ENCODE peak calls at places on chromosomes 5 and 9, in six cellular contexts. One of them, this sample, is unnamed.

GRCh38 chr9:88589656-88590055 is 54.7 kb downstream of the NXNL2 start:
- DNase-seq in H9: no peak
- DNase-seq in psoas muscle: no peak
- DNase-seq in cardiac muscle cell: no peak
- DNase-seq in right atrium auricular region: no peak
- DNase-seq in coronary artery: no peak
- DNase-seq in this sample: no peak

GRCh38 chr5:44942524-44943001 is 133.8 kb downstream of the MRPS30 start:
- DNase-seq in H9: peak; percentile 29
- DNase-seq in psoas muscle: no peak
- DNase-seq in cardiac muscle cell: no peak
- DNase-seq in right atrium auricular region: no peak
- DNase-seq in coronary artery: no peak
- DNase-seq in this sample: no peak

GRCh38 chr5:146520731-146521130 is 4.7 kb upstream of the GPR151 start:
- DNase-seq in H9: no peak
- DNase-seq in psoas muscle: no peak
- DNase-seq in cardiac muscle cell: no peak
- DNase-seq in right atrium auricular region: no peak
- DNase-seq in coronary artery: no peak
- DNase-seq in this sample: no peak

GRCh38 chr9:22452415-22453010 is 5.9 kb downstream of the DMRTA1 start:
- DNase-seq in H9: no peak
- DNase-seq in psoas muscle: peak; percentile 19
- DNase-seq in cardiac muscle cell: peak; percentile 55
- DNase-seq in right atrium auricular region: peak; percentile 76
- DNase-seq in coronary artery: no peak
- DNase-seq in this sample: no peak

GRCh38 chr5:180976518-180976917 is 12.1 kb upstream of the BTNL3 start:
- DNase-seq in H9: no peak
- DNase-seq in psoas muscle: no peak
- DNase-seq in cardiac muscle cell: no peak
- DNase-seq in right atrium auricular region: no peak
- DNase-seq in coronary artery: no peak
- DNase-seq in this sample: no peak

GRCh38 chr9:124831642-124832364 is 21.5 kb upstream of the WDR38 start:
- DNase-seq in H9: no peak
- DNase-seq in psoas muscle: peak; percentile 70
- DNase-seq in cardiac muscle cell: no peak
- DNase-seq in right atrium auricular region: peak; percentile 81
- DNase-seq in coronary artery: no peak
- DNase-seq in this sample: no peak

GRCh38 chr9:133976888-133977287 is 15.2 kb downstream of the VAV2 start:
- DNase-seq in H9: no peak
- DNase-seq in psoas muscle: no peak
- DNase-seq in cardiac muscle cell: no peak
- DNase-seq in right atrium auricular region: no peak
- DNase-seq in coronary artery: no peak
- DNase-seq in this sample: no peak

GRCh38 chr5:139482050-139482889 is at the start of gene STING1:
- DNase-seq in H9: no peak
- DNase-seq in psoas muscle: peak; percentile 83
- DNase-seq in cardiac muscle cell: peak; percentile 48
- DNase-seq in right atrium auricular region: peak; percentile 93
- DNase-seq in coronary artery: peak; percentile 90
- DNase-seq in this sample: no peak

GRCh38 chr5:67310169-67310568 is 113.6 kb upstream of the CD180 start:
- DNase-seq in H9: no peak
- DNase-seq in psoas muscle: no peak
- DNase-seq in cardiac muscle cell: no peak
- DNase-seq in right atrium auricular region: no peak
- DNase-seq in coronary artery: no peak
- DNase-seq in this sample: no peak

GRCh38 chr5:134422791-134423365 is 11.2 kb upstream of the CDKN2AIPNL start:
- DNase-seq in H9: no peak
- DNase-seq in psoas muscle: no peak
- DNase-seq in cardiac muscle cell: no peak
- DNase-seq in right atrium auricular region: no peak
- DNase-seq in coronary artery: no peak
- DNase-seq in this sample: no peak

GRCh38 chr9:134189167-134189474 is 24.8 kb upstream of the RNU6ATAC start:
- DNase-seq in H9: no peak
- DNase-seq in psoas muscle: peak; percentile 10
- DNase-seq in cardiac muscle cell: no peak
- DNase-seq in right atrium auricular region: no peak
- DNase-seq in coronary artery: no peak
- DNase-seq in this sample: no peak

GRCh38 chr5:103327893-103328292 is 69.3 kb downstream of the MACIR start:
- DNase-seq in H9: no peak
- DNase-seq in psoas muscle: no peak
- DNase-seq in cardiac muscle cell: no peak
- DNase-seq in right atrium auricular region: no peak
- DNase-seq in coronary artery: no peak
- DNase-seq in this sample: no peak

GRCh38 chr9:38761334-38761733 is 41.4 kb upstream of the FAM240B start:
- DNase-seq in H9: peak; percentile 54
- DNase-seq in psoas muscle: no peak
- DNase-seq in cardiac muscle cell: no peak
- DNase-seq in right atrium auricular region: no peak
- DNase-seq in coronary artery: no peak
- DNase-seq in this sample: no peak

GRCh38 chr9:12817702-12818101 is 42.9 kb downstream of the LURAP1L start:
- DNase-seq in H9: no peak
- DNase-seq in psoas muscle: no peak
- DNase-seq in cardiac muscle cell: no peak
- DNase-seq in right atrium auricular region: no peak
- DNase-seq in coronary artery: no peak
- DNase-seq in this sample: no peak

GRCh38 chr5:149221326-149221725 is 50.3 kb upstream of the AFAP1L1 start:
- DNase-seq in H9: no peak
- DNase-seq in psoas muscle: no peak
- DNase-seq in cardiac muscle cell: no peak
- DNase-seq in right atrium auricular region: no peak
- DNase-seq in coronary artery: no peak
- DNase-seq in this sample: no peak

GRCh38 chr5:120394259-120394658 is 69.8 kb upstream of the PRR16 start:
- DNase-seq in H9: no peak
- DNase-seq in psoas muscle: no peak
- DNase-seq in cardiac muscle cell: no peak
- DNase-seq in right atrium auricular region: no peak
- DNase-seq in coronary artery: no peak
- DNase-seq in this sample: no peak
- TF ChIP-seq CTCF in H9: peak; percentile 56
- TF ChIP-seq CTCF in psoas muscle: no peak
- TF ChIP-seq CTCF in cardiac muscle cell: peak; percentile 11
- TF ChIP-seq CTCF in right atrium auricular region: no peak
- TF ChIP-seq CTCF in coronary artery: no peak
- TF ChIP-seq CTCF in this sample: peak; percentile 34

DNA sequence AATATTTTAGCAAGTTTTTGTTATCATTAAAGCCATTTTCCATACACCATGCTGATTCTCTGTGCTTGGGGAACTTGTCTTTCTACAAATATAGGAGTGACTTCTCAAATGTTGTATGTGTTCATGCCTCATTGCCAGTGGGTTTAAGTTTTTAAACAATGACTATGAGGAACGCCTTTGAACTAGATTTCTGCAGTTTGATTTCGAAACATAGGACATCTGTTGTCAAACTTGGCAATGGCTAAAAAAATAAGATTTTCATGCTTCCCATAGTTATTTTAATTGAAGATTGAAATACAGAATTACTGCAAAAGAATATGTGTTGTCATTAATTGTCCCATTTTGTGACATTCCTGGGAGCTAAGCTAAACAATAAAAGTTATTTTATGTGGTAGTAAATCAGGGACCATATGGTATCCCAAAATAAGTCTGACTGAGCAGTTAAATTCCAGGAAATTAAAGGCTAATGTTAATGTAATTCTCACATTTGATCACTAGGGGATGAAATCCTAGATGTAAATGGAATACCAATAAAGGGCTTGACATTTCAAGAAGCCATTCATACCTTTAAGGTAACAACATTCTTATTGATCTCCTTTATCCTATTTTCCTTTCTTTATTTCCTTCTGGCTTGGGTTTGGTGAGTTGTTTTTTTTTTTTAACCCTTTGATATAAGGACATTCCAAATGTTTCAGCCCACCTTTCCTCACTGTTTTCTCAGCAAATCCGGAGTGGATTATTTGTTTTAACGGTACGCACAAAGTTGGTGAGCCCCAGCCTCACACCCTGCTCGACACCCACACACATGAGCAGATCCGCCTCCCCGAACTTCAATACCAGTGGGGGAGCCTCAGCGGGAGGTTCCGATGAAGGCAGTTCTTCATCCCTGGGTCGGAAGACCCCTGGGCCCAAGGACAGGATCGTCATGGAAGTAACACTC is 116.7 kb downstream of the GOLPH3 start:
- DNase-seq in H9: no peak
- DNase-seq in psoas muscle: no peak
- DNase-seq in cardiac muscle cell: no peak
- DNase-seq in right atrium auricular region: no peak
- DNase-seq in coronary artery: no peak
- DNase-seq in this sample: no peak
- TF ChIP-seq CTCF in H9: peak; percentile 51
- TF ChIP-seq CTCF in psoas muscle: peak; percentile 17
- TF ChIP-seq CTCF in cardiac muscle cell: peak; percentile 31
- TF ChIP-seq CTCF in right atrium auricular region: peak; percentile 49
- TF ChIP-seq CTCF in coronary artery: no peak
- TF ChIP-seq CTCF in this sample: peak; percentile 67

GRCh38 chr9:91423785-91424402 is at the start of gene NFIL3:
- DNase-seq in H9: peak; percentile 75
- DNase-seq in psoas muscle: peak; percentile 91
- DNase-seq in cardiac muscle cell: peak; percentile 93
- DNase-seq in right atrium auricular region: peak; percentile 85
- DNase-seq in coronary artery: peak; percentile 90
- DNase-seq in this sample: peak; percentile 81

GRCh38 chr9:91425270-91425669 is 1.6 kb upstream of the NFIL3 start:
- DNase-seq in H9: no peak
- DNase-seq in psoas muscle: no peak
- DNase-seq in cardiac muscle cell: no peak
- DNase-seq in right atrium auricular region: no peak
- DNase-seq in coronary artery: no peak
- DNase-seq in this sample: no peak

GRCh38 chr9:91426123-91426745 is 2.6 kb upstream of the NFIL3 start:
- DNase-seq in H9: no peak
- DNase-seq in psoas muscle: no peak
- DNase-seq in cardiac muscle cell: peak; percentile 39
- DNase-seq in right atrium auricular region: no peak
- DNase-seq in coronary artery: no peak
- DNase-seq in this sample: no peak

GRCh38 chr9:91422832-91423711 is 560 bp downstream of the NFIL3 start:
- DNase-seq in H9: peak; percentile 61
- DNase-seq in psoas muscle: peak; percentile 60
- DNase-seq in cardiac muscle cell: peak; percentile 74
- DNase-seq in right atrium auricular region: peak; percentile 92
- DNase-seq in coronary artery: peak; percentile 91
- DNase-seq in this sample: no peak

DNA sequence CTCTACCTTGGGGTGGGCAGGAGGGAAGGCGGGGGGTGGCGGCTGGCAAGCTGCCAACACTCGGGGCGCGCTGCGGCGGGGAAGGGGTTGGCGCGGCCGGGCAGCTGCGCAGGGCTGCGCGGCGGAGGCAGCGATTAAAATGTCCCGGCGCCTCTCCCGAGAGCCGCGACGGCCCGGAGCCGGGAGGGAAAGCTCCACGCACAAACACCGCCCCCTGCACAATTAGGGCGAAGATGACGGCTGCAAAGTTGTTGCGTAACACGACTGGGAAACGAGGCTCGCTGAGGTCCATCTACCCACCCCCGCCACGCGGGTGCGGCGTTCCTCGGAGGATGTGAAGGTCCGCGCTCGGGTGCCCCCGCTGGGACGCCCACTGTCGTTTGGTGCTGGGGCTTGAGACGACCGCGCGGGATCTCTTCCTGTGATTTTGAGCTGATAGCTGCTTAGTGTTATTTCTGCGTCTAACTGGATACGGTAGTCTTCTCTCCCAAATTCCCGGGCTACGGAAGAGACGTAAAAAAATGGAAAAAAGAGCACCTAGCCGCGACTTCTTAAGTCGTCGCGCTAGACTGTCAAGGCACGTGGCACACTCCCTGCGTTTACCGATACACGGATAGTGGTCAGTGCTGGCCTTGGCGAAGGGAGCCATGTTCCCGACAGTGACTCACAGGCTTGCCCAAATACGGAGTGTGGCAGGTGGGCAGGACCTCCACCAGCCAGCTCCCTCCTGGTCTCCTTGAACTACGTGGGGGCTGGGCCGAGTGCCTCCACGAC is 958 bp upstream of the NFIL3 start:
- DNase-seq in H9: peak; percentile 58
- DNase-seq in psoas muscle: peak; percentile 88
- DNase-seq in cardiac muscle cell: peak; percentile 69
- DNase-seq in right atrium auricular region: peak; percentile 95
- DNase-seq in coronary artery: peak; percentile 95
- DNase-seq in this sample: peak; percentile 78
- TF ChIP-seq CTCF in H9: no peak
- TF ChIP-seq CTCF in psoas muscle: no peak
- TF ChIP-seq CTCF in cardiac muscle cell: peak; percentile 7
- TF ChIP-seq CTCF in right atrium auricular region: peak; percentile 40
- TF ChIP-seq CTCF in coronary artery: no peak
- TF ChIP-seq CTCF in this sample: no peak

GRCh38 chr5:42397267-42397666 is 26.0 kb upstream of the GHR start:
- DNase-seq in H9: no peak
- DNase-seq in psoas muscle: no peak
- DNase-seq in cardiac muscle cell: no peak
- DNase-seq in right atrium auricular region: no peak
- DNase-seq in coronary artery: no peak
- DNase-seq in this sample: no peak

GRCh38 chr5:42400474-42400873 is 22.8 kb upstream of the GHR start:
- DNase-seq in H9: no peak
- DNase-seq in psoas muscle: no peak
- DNase-seq in cardiac muscle cell: no peak
- DNase-seq in right atrium auricular region: no peak
- DNase-seq in coronary artery: no peak
- DNase-seq in this sample: no peak

GRCh38 chr5:42404366-42404765 is 18.9 kb upstream of the GHR start:
- DNase-seq in H9: no peak
- DNase-seq in psoas muscle: no peak
- DNase-seq in cardiac muscle cell: no peak
- DNase-seq in right atrium auricular region: no peak
- DNase-seq in coronary artery: no peak
- DNase-seq in this sample: no peak

GRCh38 chr5:42399702-42400101 is 23.5 kb upstream of the GHR start:
- DNase-seq in H9: no peak
- DNase-seq in psoas muscle: no peak
- DNase-seq in cardiac muscle cell: no peak
- DNase-seq in right atrium auricular region: no peak
- DNase-seq in coronary artery: no peak
- DNase-seq in this sample: no peak

DNA sequence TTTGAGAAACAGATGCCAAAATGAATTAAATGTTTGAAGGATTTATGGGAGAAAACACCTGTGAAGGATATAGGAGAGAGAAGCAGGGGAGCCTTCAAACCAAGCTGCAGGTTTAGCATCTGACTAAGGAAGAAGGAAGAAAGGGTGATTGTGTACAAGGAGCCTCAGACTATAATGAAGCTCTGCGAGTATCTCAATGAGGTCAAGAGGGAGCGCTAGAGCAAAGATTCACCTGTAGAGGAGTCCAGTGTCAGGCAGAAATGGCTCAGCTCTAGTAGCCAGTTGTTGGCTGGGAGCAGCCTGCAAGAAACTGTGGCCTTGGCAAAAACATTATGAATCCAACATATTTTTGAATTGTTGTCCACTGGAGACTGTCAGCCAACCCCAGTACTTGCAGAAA is 20.0 kb upstream of the GHR start:
- DNase-seq in H9: no peak
- DNase-seq in psoas muscle: no peak
- DNase-seq in cardiac muscle cell: no peak
- DNase-seq in right atrium auricular region: no peak
- DNase-seq in coronary artery: no peak
- DNase-seq in this sample: no peak
- TF ChIP-seq CTCF in H9: peak; percentile 21
- TF ChIP-seq CTCF in psoas muscle: no peak
- TF ChIP-seq CTCF in cardiac muscle cell: no peak
- TF ChIP-seq CTCF in right atrium auricular region: no peak
- TF ChIP-seq CTCF in coronary artery: no peak
- TF ChIP-seq CTCF in this sample: no peak